ENCODE peak calls at places on chromosomes 16 and 17, in four cellular contexts. I is adrenal gland; W is CD4-positive, alpha-beta T cell; Z is Calu3. H is an unnamed sample.

GRCh38 chr16:82070656-82071369 is 35.8 kb downstream of the HSD17B2 start:
- DNase-seq in I (no peak), W (no peak), Z (no peak), H (no peak)

GRCh38 chr17:19341641-19342610 is 20.6 kb downstream of the B9D1 start:
- DNase-seq in I (no peak), W (no peak), Z (no peak), H (no peak)

GRCh38 chr17:6435968-6436367 is 1.0 kb upstream of the AIPL1 start:
- DNase-seq in I (peak; percentile 65), W (peak; percentile 54), Z (peak; percentile 59), H (peak; percentile 69)

GRCh38 chr17:47275245-47275984 is 21.8 kb downstream of the ITGB3 start:
- DNase-seq in I (peak; percentile 70), W (no peak), Z (peak; percentile 28), H (peak; percentile 66)

GRCh38 chr16:53614346-53614745 is 89.3 kb downstream of the RPGRIP1L start:
- DNase-seq in I (no peak), W (no peak), Z (no peak), H (no peak)

GRCh38 chr17:21171309-21171922 is 42.5 kb downstream of the TMEM11 start:
- DNase-seq in I (no peak), W (no peak), Z (no peak), H (no peak)

GRCh38 chr16:81738831-81739496 is 40.1 kb upstream of the PLCG2 start:
- DNase-seq in I (peak; percentile 42), W (no peak), Z (no peak), H (peak; percentile 44)

GRCh38 chr17:67475161-67475887 is 98.2 kb downstream of the PITPNC1 start:
- DNase-seq in I (peak; percentile 81), W (peak; percentile 84), Z (peak; percentile 80), H (peak; percentile 87)

GRCh38 chr17:66764559-66764958 is 70.4 kb upstream of the CACNG5 start:
- DNase-seq in I (no peak), W (no peak), Z (no peak), H (no peak)

GRCh38 chr17:19753049-19753444 is 4.9 kb upstream of the ALDH3A1 start:
- DNase-seq in I (peak; percentile 92), W (no peak), Z (peak; percentile 79), H (peak; percentile 91)

GRCh38 chr16:85923153-85924021 is 24.4 kb downstream of the IRF8 start:
- DNase-seq in I (no peak), W (no peak), Z (no peak), H (no peak)

GRCh38 chr17:36592711-36593321 is 1.1 kb downstream of the DHRS11 start:
- DNase-seq in I (no peak), W (no peak), Z (no peak), H (no peak)

GRCh38 chr17:38562903-38563302 is 42.8 kb downstream of the SRCIN1 start:
- DNase-seq in I (no peak), W (no peak), Z (no peak), H (no peak)

GRCh38 chr17:81502471-81503017 is 10.1 kb downstream of the ACTG1 start:
- DNase-seq in I (no peak), W (no peak), Z (no peak), H (no peak)

GRCh38 chr16:8885674-8886592 is 3.8 kb downstream of the LITAFD start:
- DNase-seq in I (peak; percentile 51), W (no peak), Z (peak; percentile 36), H (no peak)

GRCh38 chr17:63751806-63752205 is 10.2 kb upstream of the STRADA start:
- DNase-seq in I (no peak), W (peak; percentile 11), Z (no peak), H (no peak)

GRCh38 chr16:11379420-11379819 is 34.2 kb downstream of the RMI2 start:
- DNase-seq in I (peak; percentile 65), W (no peak), Z (peak; percentile 49), H (peak; percentile 54)

GRCh38 chr16:13552062-13552959 is 367.6 kb upstream of the ERCC4 start:
- DNase-seq in I (no peak), W (no peak), Z (no peak), H (no peak)

GRCh38 chr16:81071816-81072215 is 5.2 kb downstream of the C16orf46 start:
- DNase-seq in I (no peak), W (no peak), Z (peak; percentile 44), H (no peak)

GRCh38 chr16:24986512-24987303 is 28.5 kb downstream of the ARHGAP17 start:
- DNase-seq in I (peak; percentile 43), W (no peak), Z (no peak), H (no peak)

GRCh38 chr17:77316191-77316641 is 175.4 kb downstream of the SEC14L1 start:
- DNase-seq in I (peak; percentile 92), W (no peak), Z (no peak), H (no peak)

GRCh38 chr17:77865109-77865611 is 93.3 kb upstream of the TNRC6C start:
- DNase-seq in I (no peak), W (no peak), Z (no peak), H (no peak)

GRCh38 chr16:54203384-54203783 is 83.2 kb downstream of the IRX3 start:
- DNase-seq in I (no peak), W (no peak), Z (no peak), H (no peak)

GRCh38 chr17:17314501-17315071 is 11.4 kb downstream of the NT5M start:
- DNase-seq in I (no peak), W (no peak), Z (no peak), H (peak; percentile 8)

GRCh38 chr17:16417896-16418683 is 2.7 kb downstream of the TRPV2 start:
- DNase-seq in I (no peak), W (no peak), Z (no peak), H (no peak)

GRCh38 chr17:6761817-6762216 is 6.0 kb downstream of the XAF1 start:
- DNase-seq in I (no peak), W (no peak), Z (no peak), H (no peak)

GRCh38 chr17:43171761-43172487 is 910 bp downstream of the NBR1 start:
- DNase-seq in I (peak; percentile 49), W (no peak), Z (peak; percentile 73), H (no peak)

GRCh38 chr16:67110136-67110847 is 551 bp downstream of the PHAF1 start:
- DNase-seq in I (no peak), W (no peak), Z (no peak), H (no peak)

GRCh38 chr16:82187829-82188228 is 17.8 kb upstream of the MPHOSPH6 start:
- DNase-seq in I (no peak), W (no peak), Z (no peak), H (no peak)

GRCh38 chr17:79795795-79796569 is 895 bp downstream of the CBX8 start:
- DNase-seq in I (no peak), W (no peak), Z (no peak), H (no peak)

GRCh38 chr16:11372073-11372923 is 27.0 kb downstream of the RMI2 start:
- DNase-seq in I (no peak), W (no peak), Z (no peak), H (no peak)

GRCh38 chr16:20928774-20929411 is 28.3 kb downstream of the LYRM1 start:
- DNase-seq in I (no peak), W (no peak), Z (no peak), H (no peak)

GRCh38 chr16:85673529-85674417 is 15.0 kb downstream of the GINS2 start:
- DNase-seq in I (peak; percentile 91), W (no peak), Z (no peak), H (peak; percentile 89)

GRCh38 chr16:19027416-19027815 is 40.0 kb upstream of the COQ7 start:
- DNase-seq in I (no peak), W (no peak), Z (no peak), H (no peak)

DNA sequence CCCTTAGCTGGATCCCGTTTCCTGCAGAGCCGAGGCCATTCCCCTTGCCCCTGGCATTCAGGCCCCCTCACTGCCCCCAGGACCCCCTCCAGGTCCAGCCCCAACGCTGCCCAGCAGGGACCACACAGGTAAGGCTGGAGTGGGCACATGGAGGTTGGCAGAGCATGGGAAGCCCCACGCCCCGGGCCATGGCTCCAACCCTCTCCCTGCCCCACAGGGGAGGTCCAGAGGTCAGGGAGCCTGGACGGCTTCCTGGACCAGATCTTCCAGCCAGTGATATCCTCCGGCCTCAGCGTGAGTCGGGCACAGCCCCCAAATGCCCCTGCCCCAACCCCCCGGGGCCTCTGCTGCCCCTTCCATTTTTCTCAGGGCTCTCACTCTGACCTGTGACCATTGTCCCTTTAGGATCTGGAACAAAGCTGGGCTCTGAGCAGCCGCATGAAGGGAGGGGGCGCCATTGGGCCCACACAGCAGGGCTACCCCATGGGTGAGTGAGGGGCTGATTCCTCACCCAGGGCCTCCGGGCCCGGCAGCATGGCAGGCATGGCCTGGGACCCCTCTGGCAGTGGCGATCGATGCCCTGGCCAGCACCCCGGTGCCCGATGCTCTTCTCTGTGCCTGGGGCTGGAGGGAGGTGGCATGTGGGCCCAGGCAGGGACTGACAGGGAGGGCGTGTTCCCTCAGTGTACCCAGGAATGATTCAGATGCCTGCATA is 18.5 kb upstream of the SMIM5 start:
- DNase-seq in I (no peak), W (no peak), Z (no peak), H (no peak)
- TF ChIP-seq CTCF in I (no peak), W (no peak), Z (peak; percentile 14), H (no peak)

DNA sequence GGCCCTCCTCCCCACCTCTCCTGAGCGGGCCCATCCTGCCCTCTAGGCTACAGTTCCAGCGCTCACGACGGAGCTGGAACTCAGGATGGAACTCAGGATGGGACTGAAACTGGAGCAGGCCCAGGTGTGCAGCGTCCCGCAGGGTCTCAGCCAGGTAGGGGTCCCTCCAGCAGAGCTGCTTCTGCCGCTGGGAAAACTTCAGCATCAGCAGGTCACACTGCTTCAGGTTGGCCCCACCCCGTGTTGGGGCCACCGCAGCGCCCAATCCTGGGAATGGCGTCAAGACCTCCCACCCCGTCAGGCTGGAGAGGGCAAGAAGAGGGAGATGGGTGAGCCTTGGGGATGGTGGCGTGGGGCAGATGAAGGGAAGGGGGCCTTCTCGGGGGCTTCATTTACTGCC is 62.6 kb upstream of the TMEM97 start:
- DNase-seq in I (no peak), W (no peak), Z (no peak), H (no peak)
- TF ChIP-seq CTCF in I (no peak), W (no peak), Z (no peak), H (no peak)

GRCh38 chr16:84115919-84116719 is 623 bp downstream of the MBTPS1 start:
- DNase-seq in I (peak; percentile 60), W (peak; percentile 45), Z (no peak), H (peak; percentile 66)
- TF ChIP-seq CTCF in I (peak; percentile 53), W (no peak), Z (peak; percentile 39), H (peak; percentile 56)

DNA sequence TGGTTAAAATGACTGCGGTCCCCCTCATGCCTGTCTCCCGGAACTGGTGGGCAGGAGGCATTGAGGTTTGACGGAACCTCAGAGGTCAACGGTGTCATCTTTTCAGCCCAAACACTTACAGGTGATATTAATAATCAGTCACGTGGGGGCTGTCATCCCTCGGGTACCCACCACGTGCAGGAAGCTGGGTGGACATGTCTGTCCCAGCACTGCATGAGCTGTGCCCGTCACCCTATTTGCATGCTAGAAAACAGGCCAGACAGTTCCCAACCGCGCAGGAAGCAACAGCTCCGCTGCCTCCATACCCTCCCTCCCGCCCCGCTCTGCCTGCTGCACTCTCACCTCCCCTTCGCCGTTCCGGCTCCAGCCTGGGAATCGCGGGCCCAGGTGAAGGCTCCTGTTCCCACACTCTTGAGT is 1.4 kb downstream of the SYNGR3 start:
- DNase-seq in I (no peak), W (no peak), Z (no peak), H (peak; percentile 51)
- TF ChIP-seq CTCF in I (no peak), W (no peak), Z (no peak), H (no peak)

GRCh38 chr17:34547453-34548063 is 31.8 kb upstream of the TMEM132E start:
- DNase-seq in I (no peak), W (no peak), Z (no peak), H (no peak)
- TF ChIP-seq CTCF in I (no peak), W (no peak), Z (no peak), H (no peak)